ENCODE peak calls at places on chromosome X, in six cellular contexts. One of them, this sample, is unnamed.

GRCh38 chrX:19807414-19807813 is 80.0 kb downstream of the SH3KBP1 start:
- DNase-seq in transverse colon: no peak
- DNase-seq in sigmoid colon: no peak
- DNase-seq in suprapubic skin: no peak
- DNase-seq in prostate gland: no peak
- DNase-seq in GM12878: no peak
- DNase-seq in this sample: no peak

GRCh38 chrX:139639253-139639652 is 68.7 kb downstream of the MCF2 start:
- DNase-seq in prostate gland: no peak
- DNase-seq in transverse colon: no peak
- DNase-seq in suprapubic skin: no peak
- DNase-seq in GM12878: no peak
- DNase-seq in sigmoid colon: no peak
- DNase-seq in this sample: no peak

GRCh38 chrX:110425222-110425621 is 66.6 kb downstream of the RTL9 start:
- DNase-seq in suprapubic skin: no peak
- DNase-seq in prostate gland: no peak
- DNase-seq in transverse colon: no peak
- DNase-seq in sigmoid colon: no peak
- DNase-seq in GM12878: no peak
- DNase-seq in this sample: no peak

GRCh38 chrX:48939417-48940228 is 17.8 kb downstream of the OTUD5 start:
- DNase-seq in transverse colon: peak; percentile 33
- DNase-seq in prostate gland: no peak
- DNase-seq in suprapubic skin: no peak
- DNase-seq in GM12878: peak; percentile 59
- DNase-seq in sigmoid colon: no peak
- DNase-seq in this sample: no peak

GRCh38 chrX:11143931-11144678 is 33.0 kb downstream of the HCCS start:
- DNase-seq in sigmoid colon: peak; percentile 77
- DNase-seq in suprapubic skin: no peak
- DNase-seq in GM12878: peak; percentile 42
- DNase-seq in prostate gland: peak; percentile 68
- DNase-seq in transverse colon: peak; percentile 58
- DNase-seq in this sample: peak; percentile 40

GRCh38 chrX:21926527-21927278 is 13.8 kb upstream of the SMS start:
- DNase-seq in prostate gland: no peak
- DNase-seq in GM12878: no peak
- DNase-seq in transverse colon: no peak
- DNase-seq in sigmoid colon: no peak
- DNase-seq in suprapubic skin: no peak
- DNase-seq in this sample: no peak

GRCh38 chrX:2829066-2829430 is 318 bp downstream of the GYG2 start:
- DNase-seq in GM12878: no peak
- DNase-seq in suprapubic skin: no peak
- DNase-seq in transverse colon: peak; percentile 12
- DNase-seq in prostate gland: no peak
- DNase-seq in sigmoid colon: no peak
- DNase-seq in this sample: no peak

GRCh38 chrX:31190221-31190975 is 118.6 kb upstream of the FTHL17 start:
- DNase-seq in transverse colon: no peak
- DNase-seq in GM12878: no peak
- DNase-seq in suprapubic skin: no peak
- DNase-seq in sigmoid colon: no peak
- DNase-seq in prostate gland: no peak
- DNase-seq in this sample: no peak

GRCh38 chrX:149504226-149504914 is 736 bp downstream of the IDS start:
- DNase-seq in sigmoid colon: no peak
- DNase-seq in transverse colon: peak; percentile 37
- DNase-seq in suprapubic skin: no peak
- DNase-seq in prostate gland: no peak
- DNase-seq in GM12878: no peak
- DNase-seq in this sample: no peak

GRCh38 chrX:131617182-131617581 is 73.3 kb downstream of the OR13H1 start:
- DNase-seq in suprapubic skin: no peak
- DNase-seq in GM12878: no peak
- DNase-seq in sigmoid colon: no peak
- DNase-seq in prostate gland: no peak
- DNase-seq in transverse colon: no peak
- DNase-seq in this sample: no peak

GRCh38 chrX:118726887-118727685 is at the start of gene IL13RA1:
- DNase-seq in transverse colon: peak; percentile 85
- DNase-seq in sigmoid colon: peak; percentile 90
- DNase-seq in prostate gland: peak; percentile 74
- DNase-seq in GM12878: no peak
- DNase-seq in suprapubic skin: peak; percentile 75
- DNase-seq in this sample: no peak

GRCh38 chrX:115563633-115564182 is 2.7 kb downstream of the PLS3 start:
- DNase-seq in GM12878: no peak
- DNase-seq in transverse colon: no peak
- DNase-seq in sigmoid colon: no peak
- DNase-seq in suprapubic skin: no peak
- DNase-seq in prostate gland: no peak
- DNase-seq in this sample: no peak

GRCh38 chrX:130057209-130057608 is 53.1 kb downstream of the ELF4 start:
- DNase-seq in suprapubic skin: no peak
- DNase-seq in transverse colon: no peak
- DNase-seq in GM12878: no peak
- DNase-seq in sigmoid colon: no peak
- DNase-seq in prostate gland: no peak
- DNase-seq in this sample: no peak

GRCh38 chrX:110226931-110227330 is 91.0 kb downstream of the AMMECR1 start:
- DNase-seq in transverse colon: no peak
- DNase-seq in GM12878: no peak
- DNase-seq in suprapubic skin: no peak
- DNase-seq in sigmoid colon: no peak
- DNase-seq in prostate gland: no peak
- DNase-seq in this sample: no peak

GRCh38 chrX:83008415-83008814 is 499.7 kb upstream of the POU3F4 start:
- DNase-seq in transverse colon: no peak
- DNase-seq in suprapubic skin: no peak
- DNase-seq in sigmoid colon: no peak
- DNase-seq in GM12878: no peak
- DNase-seq in prostate gland: no peak
- DNase-seq in this sample: no peak

GRCh38 chrX:56232221-56233082 is at the start of gene KLF8:
- DNase-seq in prostate gland: peak; percentile 61
- DNase-seq in GM12878: no peak
- DNase-seq in sigmoid colon: peak; percentile 76
- DNase-seq in suprapubic skin: peak; percentile 71
- DNase-seq in transverse colon: peak; percentile 68
- DNase-seq in this sample: no peak

GRCh38 chrX:47197526-47197925 is 3.9 kb downstream of the UBA1 start:
- DNase-seq in GM12878: no peak
- DNase-seq in sigmoid colon: no peak
- DNase-seq in prostate gland: no peak
- DNase-seq in suprapubic skin: no peak
- DNase-seq in transverse colon: no peak
- DNase-seq in this sample: no peak

GRCh38 chrX:56928546-56928945 is 66.8 kb downstream of the SPIN3 start:
- DNase-seq in transverse colon: no peak
- DNase-seq in GM12878: no peak
- DNase-seq in suprapubic skin: no peak
- DNase-seq in prostate gland: no peak
- DNase-seq in sigmoid colon: no peak
- DNase-seq in this sample: no peak

GRCh38 chrX:43627669-43628068 is 28.4 kb upstream of the MAOA start:
- DNase-seq in transverse colon: no peak
- DNase-seq in sigmoid colon: no peak
- DNase-seq in GM12878: no peak
- DNase-seq in prostate gland: no peak
- DNase-seq in suprapubic skin: no peak
- DNase-seq in this sample: no peak

GRCh38 chrX:19382500-19383145 is 38.9 kb downstream of the PDHA1 start:
- DNase-seq in sigmoid colon: peak; percentile 40
- DNase-seq in transverse colon: peak; percentile 52
- DNase-seq in suprapubic skin: no peak
- DNase-seq in GM12878: no peak
- DNase-seq in prostate gland: peak; percentile 7
- DNase-seq in this sample: no peak

GRCh38 chrX:122770581-122770980 is 413.5 kb upstream of the GRIA3 start:
- DNase-seq in suprapubic skin: no peak
- DNase-seq in prostate gland: no peak
- DNase-seq in GM12878: no peak
- DNase-seq in sigmoid colon: no peak
- DNase-seq in transverse colon: no peak
- DNase-seq in this sample: peak; percentile 10

GRCh38 chrX:24475480-24475879 is 10.4 kb downstream of the PDK3 start:
- DNase-seq in prostate gland: no peak
- DNase-seq in transverse colon: no peak
- DNase-seq in GM12878: no peak
- DNase-seq in sigmoid colon: no peak
- DNase-seq in suprapubic skin: no peak
- DNase-seq in this sample: no peak

GRCh38 chrX:80022363-80023031 is 7.9 kb downstream of the TBX22 start:
- DNase-seq in transverse colon: no peak
- DNase-seq in suprapubic skin: no peak
- DNase-seq in prostate gland: no peak
- DNase-seq in sigmoid colon: no peak
- DNase-seq in GM12878: no peak
- DNase-seq in this sample: no peak

GRCh38 chrX:80335062-80335830 is 85.0 kb upstream of the TENT5D start:
- DNase-seq in prostate gland: peak; percentile 46
- DNase-seq in transverse colon: peak; percentile 64
- DNase-seq in GM12878: no peak
- DNase-seq in sigmoid colon: peak; percentile 66
- DNase-seq in suprapubic skin: no peak
- DNase-seq in this sample: no peak

GRCh38 chrX:42748067-42748850 is 29.7 kb downstream of the PPP1R2C start:
- DNase-seq in suprapubic skin: no peak
- DNase-seq in GM12878: no peak
- DNase-seq in sigmoid colon: no peak
- DNase-seq in transverse colon: no peak
- DNase-seq in prostate gland: no peak
- DNase-seq in this sample: no peak

GRCh38 chrX:107716816-107717700 is 58.5 kb downstream of the TSC22D3 start:
- DNase-seq in GM12878: peak; percentile 64
- DNase-seq in suprapubic skin: peak; percentile 95
- DNase-seq in sigmoid colon: peak; percentile 97
- DNase-seq in prostate gland: peak; percentile 87
- DNase-seq in transverse colon: peak; percentile 90
- DNase-seq in this sample: no peak
- TF ChIP-seq POLR2AphosphoS5 in GM12878: peak; percentile 99
- TF ChIP-seq POLR2AphosphoS5 in suprapubic skin: peak; percentile 96
- TF ChIP-seq POLR2AphosphoS5 in sigmoid colon: peak; percentile 100
- TF ChIP-seq POLR2AphosphoS5 in prostate gland: peak; percentile 97
- TF ChIP-seq POLR2AphosphoS5 in transverse colon: peak; percentile 99
- TF ChIP-seq POLR2AphosphoS5 in this sample: peak; percentile 65

GRCh38 chrX:105636667-105637066 is 185.7 kb upstream of the NRK start:
- DNase-seq in GM12878: no peak
- DNase-seq in prostate gland: no peak
- DNase-seq in transverse colon: no peak
- DNase-seq in suprapubic skin: no peak
- DNase-seq in sigmoid colon: no peak
- DNase-seq in this sample: no peak
- TF ChIP-seq POLR2AphosphoS5 in GM12878: no peak
- TF ChIP-seq POLR2AphosphoS5 in prostate gland: no peak
- TF ChIP-seq POLR2AphosphoS5 in transverse colon: no peak
- TF ChIP-seq POLR2AphosphoS5 in suprapubic skin: no peak
- TF ChIP-seq POLR2AphosphoS5 in sigmoid colon: no peak
- TF ChIP-seq POLR2AphosphoS5 in this sample: no peak

GRCh38 chrX:154409222-154409871 is at the start of gene DNASE1L1:
- DNase-seq in sigmoid colon: peak; percentile 86
- DNase-seq in GM12878: no peak
- DNase-seq in suprapubic skin: peak; percentile 90
- DNase-seq in prostate gland: peak; percentile 40
- DNase-seq in transverse colon: peak; percentile 90
- DNase-seq in this sample: no peak
- TF ChIP-seq POLR2AphosphoS5 in sigmoid colon: peak; percentile 19
- TF ChIP-seq POLR2AphosphoS5 in GM12878: no peak
- TF ChIP-seq POLR2AphosphoS5 in suprapubic skin: no peak
- TF ChIP-seq POLR2AphosphoS5 in prostate gland: no peak
- TF ChIP-seq POLR2AphosphoS5 in transverse colon: peak; percentile 32
- TF ChIP-seq POLR2AphosphoS5 in this sample: no peak

DNA sequence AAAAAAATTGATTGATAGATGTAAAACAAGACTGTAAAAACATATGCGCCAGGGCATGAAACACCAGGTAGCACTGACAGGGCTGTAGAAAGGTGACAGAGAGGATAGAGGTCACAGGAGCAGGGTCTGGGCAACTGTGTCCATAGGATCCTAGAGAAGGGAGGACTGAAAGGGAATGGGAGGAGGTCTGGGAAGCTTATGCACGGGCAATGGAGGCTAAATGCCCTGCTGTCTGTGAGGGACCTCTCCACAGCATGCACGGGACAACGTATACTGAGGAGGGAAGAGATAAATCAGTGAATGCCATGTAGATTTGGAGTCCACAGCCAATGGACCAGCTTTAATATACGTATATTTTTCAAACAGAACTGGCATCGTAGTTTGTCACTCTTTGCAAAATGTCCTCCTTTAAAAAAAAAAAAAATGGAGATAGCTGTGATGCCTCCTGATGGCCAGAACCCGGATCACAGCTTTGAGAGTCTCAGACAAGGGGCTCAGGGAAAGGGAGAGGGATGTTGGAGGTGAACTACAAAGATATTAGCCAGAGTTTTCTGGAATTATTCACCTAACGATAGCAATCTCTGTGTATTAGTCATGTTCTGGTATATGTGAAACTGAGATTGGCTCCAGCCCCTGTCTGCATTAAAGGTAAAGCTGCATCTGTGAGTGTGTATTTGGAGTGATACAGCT is 16.0 kb downstream of the RAB40A start:
- DNase-seq in suprapubic skin: no peak
- DNase-seq in sigmoid colon: no peak
- DNase-seq in prostate gland: no peak
- DNase-seq in GM12878: no peak
- DNase-seq in transverse colon: no peak
- DNase-seq in this sample: no peak
- TF ChIP-seq POLR2AphosphoS5 in suprapubic skin: no peak
- TF ChIP-seq POLR2AphosphoS5 in sigmoid colon: no peak
- TF ChIP-seq POLR2AphosphoS5 in prostate gland: no peak
- TF ChIP-seq POLR2AphosphoS5 in GM12878: no peak
- TF ChIP-seq POLR2AphosphoS5 in transverse colon: no peak
- TF ChIP-seq POLR2AphosphoS5 in this sample: no peak

GRCh38 chrX:54444752-54445151 is 4.5 kb downstream of the TSR2 start:
- DNase-seq in transverse colon: no peak
- DNase-seq in suprapubic skin: no peak
- DNase-seq in prostate gland: no peak
- DNase-seq in sigmoid colon: no peak
- DNase-seq in GM12878: no peak
- DNase-seq in this sample: no peak
- TF ChIP-seq POLR2AphosphoS5 in transverse colon: no peak
- TF ChIP-seq POLR2AphosphoS5 in suprapubic skin: no peak
- TF ChIP-seq POLR2AphosphoS5 in prostate gland: no peak
- TF ChIP-seq POLR2AphosphoS5 in sigmoid colon: no peak
- TF ChIP-seq POLR2AphosphoS5 in GM12878: no peak
- TF ChIP-seq POLR2AphosphoS5 in this sample: no peak

GRCh38 chrX:15674514-15674898 is 9.9 kb upstream of the CLTRN start:
- DNase-seq in suprapubic skin: peak; percentile 99
- DNase-seq in sigmoid colon: peak; percentile 99
- DNase-seq in prostate gland: peak; percentile 91
- DNase-seq in transverse colon: peak; percentile 97
- DNase-seq in GM12878: peak; percentile 94
- DNase-seq in this sample: no peak
- TF ChIP-seq POLR2AphosphoS5 in suprapubic skin: no peak
- TF ChIP-seq POLR2AphosphoS5 in sigmoid colon: peak; percentile 86
- TF ChIP-seq POLR2AphosphoS5 in prostate gland: peak; percentile 83
- TF ChIP-seq POLR2AphosphoS5 in transverse colon: no peak
- TF ChIP-seq POLR2AphosphoS5 in GM12878: no peak
- TF ChIP-seq POLR2AphosphoS5 in this sample: no peak